ENCODE peak calls at places on chromosomes 16 and 17, in four cellular contexts. N is activated naive CD4-positive, alpha-beta T cell treated with anti-CD3 and anti-CD28 coated beads, Interleukin-2, amount 50 U/mL, for 72 hours; E is CD4-positive, alpha-beta T cell; D is heart left ventricle. Q is an unnamed sample.

GRCh38 chr16:50616386-50616785 is 64.7 kb downstream of the SNX20 start:
- ATAC-seq in N (no peak), E (no peak), D (peak), Q (no peak)

GRCh38 chr17:69761767-69762321 is 313.2 kb upstream of the KCNJ16 start:
- ATAC-seq in N (no peak), E (no peak), D (no peak), Q (no peak)

GRCh38 chr16:76964464-76965154 is 226.4 kb upstream of the MON1B start:
- ATAC-seq in N (no peak), E (no peak), D (no peak), Q (no peak)

GRCh38 chr16:64864232-64864803 is 257.5 kb downstream of the CDH11 start:
- ATAC-seq in N (no peak), E (no peak), D (peak), Q (no peak)

GRCh38 chr16:12719972-12720371 is 83.7 kb downstream of the CPPED1 start:
- ATAC-seq in N (no peak), E (no peak), D (no peak), Q (no peak)

GRCh38 chr17:10127819-10128375 is 70.5 kb downstream of the GAS7 start:
- ATAC-seq in N (no peak), E (no peak), D (peak), Q (no peak)

GRCh38 chr16:79164378-79164720 is 436.2 kb downstream of the MAF start:
- ATAC-seq in N (no peak), E (no peak), D (no peak), Q (no peak)

GRCh38 chr17:31313982-31314787 is at the start of gene EVI2B:
- ATAC-seq in N (peak), E (peak), D (no peak), Q (peak)

GRCh38 chr17:50938821-50939541 is 72.8 kb upstream of the TOB1 start:
- ATAC-seq in N (no peak), E (no peak), D (no peak), Q (no peak)

GRCh38 chr17:10327640-10328039 is 45.2 kb downstream of the MYH13 start:
- ATAC-seq in N (no peak), E (no peak), D (peak), Q (no peak)

GRCh38 chr16:29756654-29757053 is 10.9 kb upstream of the C16orf54 start:
- ATAC-seq in N (no peak), E (peak), D (no peak), Q (no peak)

GRCh38 chr16:75224281-75224680 is 5.5 kb downstream of the CTRB1 start:
- ATAC-seq in N (no peak), E (no peak), D (no peak), Q (no peak)

GRCh38 chr17:72119963-72120877 is 600 bp upstream of the SOX9 start:
- ATAC-seq in N (no peak), E (no peak), D (peak), Q (no peak)

GRCh38 chr16:85436207-85436606 is 176.9 kb upstream of the GSE1 start:
- ATAC-seq in N (no peak), E (no peak), D (peak), Q (no peak)

GRCh38 chr17:19645608-19646250 is 2.8 kb upstream of the ALDH3A2 start:
- ATAC-seq in N (no peak), E (no peak), D (no peak), Q (no peak)

GRCh38 chr17:50210249-50211225 is 9.1 kb upstream of the COL1A1 start:
- ATAC-seq in N (no peak), E (no peak), D (peak), Q (no peak)

GRCh38 chr16:56700631-56701030 is 18.4 kb downstream of the MT1X start:
- ATAC-seq in N (no peak), E (no peak), D (no peak), Q (no peak)

Q was measured in stimulated activated memory B cell treated with anti-CD40 and anti-IgM and Interleukin-4, amounts not matched to agents 10 μg/mL and 1 μg/mL and 100 μg/mL, for 72 hours.